ENCODE peak calls at places on chromosomes 1 and 21, in eight cellular contexts. M is cardiac muscle cell; R is transverse colon; S is small intestine; N is CD8-positive, alpha-beta T cell; Q is pancreas; L is left ventricle myocardium inferior; H is ovary. B is an unnamed sample.
A peak's percentile ranks its signal among the peaks of the same experiment; 100 is the strongest.

GRCh38 chr1:110524311-110525249 is 5.6 kb upstream of the KCNA10 start:
- DNase-seq in M (peak; percentile 72), R (peak; percentile 44), S (peak; percentile 25), N (peak; percentile 21), Q (no peak), L (no peak), H (no peak), B (no peak)

GRCh38 chr1:23529146-23530088 is 1.6 kb downstream of the E2F2 start:
- DNase-seq in M (no peak), R (peak; percentile 66), S (peak; percentile 72), N (no peak), Q (no peak), L (no peak), H (no peak), B (no peak)

GRCh38 chr1:226708342-226708780 is 30.7 kb downstream of the ITPKB start:
- DNase-seq in M (no peak), R (no peak), S (peak; percentile 70), N (no peak), Q (no peak), L (no peak), H (peak; percentile 31), B (peak; percentile 72)

GRCh38 chr21:19489930-19490329 is 1086.3 kb upstream of the TMPRSS15 start:
- DNase-seq in M (no peak), R (no peak), S (no peak), N (no peak), Q (no peak), L (no peak), H (no peak), B (no peak)

GRCh38 chr1:234932106-234932505 is 196.5 kb downstream of the TOMM20 start:
- DNase-seq in M (no peak), R (no peak), S (no peak), N (no peak), Q (no peak), L (no peak), H (no peak), B (no peak)

GRCh38 chr1:7784492-7785071 is 491 bp downstream of the PER3 start:
- DNase-seq in M (no peak), R (peak; percentile 19), S (peak; percentile 16), N (no peak), Q (peak; percentile 82), L (peak; percentile 37), H (peak; percentile 44), B (peak; percentile 41)

GRCh38 chr1:38733761-38734160 is 125.8 kb downstream of the RRAGC start:
- DNase-seq in M (no peak), R (no peak), S (no peak), N (no peak), Q (no peak), L (no peak), H (no peak), B (no peak)

GRCh38 chr1:156295391-156295947 is at the start of gene GLMP:
- DNase-seq in M (peak; percentile 74), R (peak; percentile 77), S (peak; percentile 77), N (peak; percentile 42), Q (peak; percentile 75), L (peak; percentile 65), H (peak; percentile 68), B (peak; percentile 69)

GRCh38 chr1:116558140-116558549 is 12.7 kb downstream of the CD58 start:
- DNase-seq in M (no peak), R (no peak), S (no peak), N (no peak), Q (no peak), L (no peak), H (no peak), B (no peak)

GRCh38 chr1:32398401-32398800 is 4.2 kb upstream of the BSDC1 start:
- DNase-seq in M (no peak), R (no peak), S (no peak), N (no peak), Q (no peak), L (no peak), H (no peak), B (no peak)

GRCh38 chr1:231091853-231092301 is 51.8 kb upstream of the FAM89A start:
- DNase-seq in M (no peak), R (peak; percentile 48), S (peak; percentile 46), N (no peak), Q (no peak), L (no peak), H (no peak), B (no peak)

GRCh38 chr1:183251959-183252450 is 65.9 kb downstream of the LAMC2 start:
- DNase-seq in M (no peak), R (no peak), S (no peak), N (no peak), Q (no peak), L (no peak), H (no peak), B (no peak)

GRCh38 chr1:35533596-35533995 is 23.6 kb downstream of the KIAA0319L start:
- DNase-seq in M (no peak), R (no peak), S (no peak), N (no peak), Q (no peak), L (no peak), H (no peak), B (no peak)

GRCh38 chr1:44014365-44015104 is 16.7 kb downstream of the SLC6A9 start:
- DNase-seq in M (no peak), R (peak; percentile 68), S (peak; percentile 10), N (no peak), Q (no peak), L (no peak), H (no peak), B (no peak)

GRCh38 chr1:2783435-2784397 is 17.8 kb downstream of the TTC34 start:
- DNase-seq in M (no peak), R (no peak), S (no peak), N (no peak), Q (peak; percentile 48), L (no peak), H (no peak), B (no peak)

GRCh38 chr1:153774780-153775431 is at the start of gene SLC27A3:
- DNase-seq in M (peak; percentile 54), R (peak; percentile 77), S (peak; percentile 60), N (no peak), Q (peak; percentile 67), L (peak; percentile 86), H (peak; percentile 85), B (peak; percentile 89)

GRCh38 chr1:201645956-201646355 is 107.0 kb downstream of the NAV1 start:
- DNase-seq in M (no peak), R (no peak), S (no peak), N (no peak), Q (no peak), L (no peak), H (no peak), B (no peak)

GRCh38 chr1:150162582-150162861 is 12.8 kb downstream of the PLEKHO1 start:
- DNase-seq in M (no peak), R (no peak), S (no peak), N (no peak), Q (no peak), L (no peak), H (no peak), B (no peak)
- H3K27ac ChIP-seq in M (peak overlapping the region; percentile 100), R (peak overlapping the region; percentile 92), S (peak overlapping the region; percentile 72), N (no peak overlapping the region), Q (peak overlapping the region; percentile 77), L (peak overlapping the region; percentile 91), H (peak overlapping the region; percentile 82), B (peak overlapping the region; percentile 99)

DNA sequence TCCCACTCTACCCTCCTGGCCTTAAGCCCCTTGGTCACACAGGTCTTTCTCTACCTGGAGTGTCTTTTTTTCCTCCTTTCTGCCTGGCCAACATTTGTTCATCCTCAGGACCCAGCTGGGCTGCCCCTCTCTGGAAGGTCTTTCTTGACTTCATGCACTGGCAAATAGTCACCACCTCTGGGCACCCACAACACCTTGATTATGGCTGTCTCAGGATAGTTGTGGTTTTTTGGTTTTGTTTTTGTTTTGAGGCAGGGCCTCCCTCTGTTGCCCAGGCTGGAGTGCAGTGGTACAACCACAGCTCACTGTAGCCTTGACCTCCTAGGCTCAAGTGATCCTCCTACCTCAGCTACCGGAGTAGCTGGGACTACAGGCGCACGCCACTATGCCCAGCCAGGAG is 10.8 kb downstream of the RPS6KA1 start:
- DNase-seq in M (no peak), R (no peak), S (no peak), N (no peak), Q (no peak), L (no peak), H (no peak), B (no peak)
- H3K4me1 ChIP-seq in M (peaks cover 18% of the 10 kb centered on the region), R (peaks cover 24% of the 10 kb centered on the region), S (no peaks in the 10 kb centered on the region), N (peaks cover 76% of the 10 kb centered on the region), Q (no peaks in the 10 kb centered on the region), L (peaks cover 24% of the 10 kb centered on the region), H (peaks cover 3% of the 10 kb centered on the region), B (no peaks in the 10 kb centered on the region)

GRCh38 chr1:48236716-48237470 is 14.4 kb downstream of the SLC5A9 start:
- DNase-seq in M (peak; percentile 35), R (no peak), S (peak; percentile 45), N (no peak), Q (no peak), L (no peak), H (no peak), B (no peak)

GRCh38 chr1:48246727-48247126 is 24.2 kb downstream of the SLC5A9 start:
- DNase-seq in M (no peak), R (peak; percentile 81), S (peak; percentile 91), N (no peak), Q (peak; percentile 63), L (peak; percentile 72), H (no peak), B (no peak)

GRCh38 chr1:48245106-48245505 is 22.6 kb downstream of the SLC5A9 start:
- DNase-seq in M (no peak), R (no peak), S (peak; percentile 18), N (no peak), Q (no peak), L (no peak), H (no peak), B (no peak)

GRCh38 chr1:48242126-48242736 is 19.7 kb downstream of the SLC5A9 start:
- DNase-seq in M (no peak), R (no peak), S (no peak), N (no peak), Q (peak; percentile 38), L (no peak), H (no peak), B (no peak)
- H3K27ac ChIP-seq in M (no peak overlapping the region), R (no peak overlapping the region), S (no peak overlapping the region), N (no peak overlapping the region), Q (no peak overlapping the region), L (no peak overlapping the region), H (no peak overlapping the region), B (no peak overlapping the region)

GRCh38 chr1:207027921-207028320 is 4.6 kb downstream of the C1orf116 start:
- DNase-seq in M (no peak), R (no peak), S (no peak), N (no peak), Q (no peak), L (no peak), H (no peak), B (no peak)
- H3K4me1 ChIP-seq in M (peaks cover 47% of the 10 kb centered on the region), R (peaks cover 50% of the 10 kb centered on the region), S (peaks cover 23% of the 10 kb centered on the region), N (no peaks in the 10 kb centered on the region), Q (peaks cover 38% of the 10 kb centered on the region), L (peaks cover 64% of the 10 kb centered on the region), H (peaks cover 7% of the 10 kb centered on the region), B (no peaks in the 10 kb centered on the region)